ENCODE peak calls at places on chromosomes 1 and 21, in nine cellular contexts. B is A673; X is BE2C; J is NCI-H1436; D is stimulated activated CD8-positive, alpha-beta memory T cell treated with anti-CD3 and anti-CD28 coated beads, Interleukin-4, amount 100 ng/mL, for 1 hour; S is mammary epithelial cell; F is right lobe of liver; H is occipital lobe; Z is lower lobe of right lung. R is an unnamed sample.

GRCh38 chr21:36615274-36615964 is 83.5 kb upstream of the SIM2 start:
- DNase-seq in H (no peak), J (no peak), D (no peak), F (no peak), B (peak), Z (no peak), X (no peak), S (no peak), R (no peak)

GRCh38 chr1:197145451-197146029 is 929 bp downstream of the ASPM start:
- DNase-seq in F (no peak), S (no peak), B (peak), H (no peak), Z (no peak), J (no peak), X (no peak), D (no peak), R (no peak)

GRCh38 chr1:94883688-94884087 is 43.2 kb downstream of the CNN3 start:
- DNase-seq in H (no peak), J (no peak), D (no peak), Z (no peak), S (no peak), F (no peak), X (no peak), B (no peak), R (no peak)

GRCh38 chr1:32351077-32351858 is 11.0 kb downstream of the FAM229A start:
- DNase-seq in F (peak), S (peak), B (peak), H (peak), J (peak), D (peak), X (peak), Z (peak), R (peak)

GRCh38 chr21:42918291-42918690 is 7.1 kb downstream of the ERVH48-1 start:
- DNase-seq in F (no peak), B (no peak), J (no peak), Z (no peak), D (no peak), H (no peak), S (no peak), X (no peak), R (no peak)

GRCh38 chr1:58738873-58739272 is 39.0 kb upstream of the MYSM1 start:
- DNase-seq in B (no peak), X (no peak), D (no peak), H (no peak), J (no peak), Z (no peak), F (no peak), S (peak), R (no peak)

GRCh38 chr1:226002667-226003501 is 3.7 kb upstream of the SDE2 start:
- DNase-seq in J (peak), H (no peak), S (peak), Z (peak), B (peak), D (no peak), X (peak), F (peak), R (no peak)

GRCh38 chr1:70887936-70888335 is 159.7 kb downstream of the PTGER3 start:
- DNase-seq in J (no peak), X (peak), Z (no peak), F (no peak), S (no peak), D (no peak), H (no peak), B (peak), R (no peak)

GRCh38 chr1:214547747-214548146 is 3.7 kb downstream of the PTPN14 start:
- DNase-seq in J (no peak), X (no peak), B (no peak), D (no peak), S (no peak), Z (no peak), F (no peak), H (no peak), R (no peak)

GRCh38 chr21:45592208-45592619 is 50.0 kb upstream of the SLC19A1 start:
- DNase-seq in X (no peak), F (no peak), H (no peak), D (no peak), Z (peak), J (no peak), B (no peak), S (no peak), R (no peak)

GRCh38 chr1:100543640-100544039 is 5.7 kb downstream of the GPR88 start:
- DNase-seq in J (no peak), B (peak), F (no peak), X (peak), H (no peak), Z (peak), S (peak), D (no peak), R (peak)

GRCh38 chr1:162398999-162399580 is 12.8 kb downstream of the SH2D1B start:
- DNase-seq in Z (no peak), D (no peak), J (no peak), B (peak), H (no peak), S (no peak), X (no peak), F (no peak), R (no peak)

GRCh38 chr21:30083120-30083945 is 83.3 kb downstream of the CLDN17 start:
- DNase-seq in X (no peak), B (peak), Z (no peak), J (no peak), H (no peak), D (no peak), F (no peak), S (peak), R (no peak)

GRCh38 chr1:91018006-91018405 is 3.8 kb downstream of the ZNF644 start:
- DNase-seq in X (no peak), S (no peak), Z (no peak), B (peak), F (no peak), D (no peak), H (no peak), J (no peak), R (no peak)

GRCh38 chr1:209435654-209436566 is 147.6 kb upstream of the CAMK1G start:
- DNase-seq in D (no peak), X (peak), H (peak), S (peak), F (peak), Z (peak), B (peak), J (peak), R (peak)

GRCh38 chr1:79469121-79469520 is 462.6 kb upstream of the ADGRL4 start:
- DNase-seq in H (no peak), X (no peak), B (no peak), D (no peak), F (no peak), S (no peak), J (no peak), Z (no peak), R (no peak)

GRCh38 chr1:229940689-229941088 is 126.3 kb upstream of the GALNT2 start:
- DNase-seq in S (no peak), F (no peak), H (no peak), B (peak), J (no peak), Z (no peak), D (no peak), X (no peak), R (no peak)

GRCh38 chr1:220742520-220742919 is 5.6 kb upstream of the MTARC2 start:
- DNase-seq in D (no peak), S (no peak), X (no peak), F (peak), Z (no peak), H (no peak), B (no peak), J (no peak), R (no peak)

GRCh38 chr21:39705849-39706248 is 39.1 kb upstream of the IGSF5 start:
- DNase-seq in B (no peak), J (no peak), Z (no peak), D (no peak), X (no peak), F (no peak), H (no peak), S (no peak), R (no peak)

GRCh38 chr1:173503391-173503790 is 26.3 kb downstream of the PRDX6 start:
- DNase-seq in X (peak), F (peak), B (peak), Z (no peak), J (no peak), D (no peak), H (no peak), S (no peak), R (no peak)

GRCh38 chr1:4166711-4167110 is 266.6 kb upstream of the C1orf174 start:
- DNase-seq in X (no peak), Z (no peak), S (no peak), D (no peak), H (no peak), F (no peak), B (no peak), J (no peak), R (no peak)

GRCh38 chr21:14675774-14676530 is 129.8 kb upstream of the SAMSN1 start:
- DNase-seq in S (no peak), H (no peak), Z (no peak), D (no peak), J (no peak), X (no peak), B (no peak), F (no peak), R (no peak)

GRCh38 chr1:9160079-9160717 is 31.3 kb upstream of the GPR157 start:
- DNase-seq in F (no peak), J (no peak), D (no peak), H (no peak), B (no peak), X (no peak), S (no peak), Z (no peak), R (no peak)

GRCh38 chr1:202888204-202888506 is 794 bp downstream of the RABIF start:
- DNase-seq in B (no peak), S (no peak), H (no peak), J (no peak), X (no peak), D (no peak), Z (no peak), F (no peak), R (no peak)

GRCh38 chr1:23478896-23479790 is 4.8 kb downstream of the ASAP3 start:
- DNase-seq in B (no peak), J (no peak), D (no peak), F (peak), X (no peak), S (no peak), H (peak), Z (peak), R (peak)

GRCh38 chr1:156584813-156585212 is 5.3 kb downstream of the TTC24 start:
- DNase-seq in F (no peak), S (no peak), D (no peak), H (no peak), Z (no peak), J (peak), B (no peak), X (peak), R (no peak)

GRCh38 chr1:208479435-208479834 is 235.3 kb upstream of the PLXNA2 start:
- DNase-seq in X (no peak), B (no peak), H (no peak), F (no peak), S (no peak), J (no peak), D (no peak), Z (no peak), R (no peak)

GRCh38 chr1:30384286-30385245 is 338.8 kb downstream of the MATN1 start:
- DNase-seq in X (peak), Z (no peak), H (no peak), D (no peak), F (peak), J (no peak), B (no peak), S (no peak), R (no peak)

GRCh38 chr1:54623216-54624007 is at the start of gene FAM151A:
- DNase-seq in D (no peak), B (no peak), S (no peak), Z (no peak), X (no peak), F (peak), J (no peak), H (no peak), R (no peak)